ENCODE peak calls at places on chromosome 4, in four cellular contexts. O, C, X and F are unnamed samples. For H3K9me3, the result is how much of the 10 kb centered on the place peaks cover.

GRCh38 chr4:38526412-38526811 is 137.6 kb upstream of the KLF3 start:
- DNase-seq in C (no peak), X (no peak), O (no peak), F (no peak)

GRCh38 chr4:60463846-60464502 is 736.2 kb upstream of the ADGRL3 start:
- DNase-seq in X (no peak), O (no peak), C (no peak), F (no peak)

GRCh38 chr4:992297-993110 is 700 bp downstream of the SLC26A1 start:
- DNase-seq in X (no peak), C (no peak), O (peak), F (no peak)

GRCh38 chr4:2135083-2135482 is 76.0 kb downstream of the NAT8L start:
- DNase-seq in X (peak), C (no peak), O (peak), F (no peak)

GRCh38 chr4:148015468-148015867 is 283.6 kb downstream of the ARHGAP10 start:
- DNase-seq in O (no peak), X (no peak), C (no peak), F (no peak)

GRCh38 chr4:73137121-73137520 is 67.6 kb upstream of the COX18 start:
- DNase-seq in X (no peak), C (no peak), O (no peak), F (no peak)

GRCh38 chr4:185902654-185903053 is 90.7 kb upstream of the SORBS2 start:
- DNase-seq in X (no peak), C (no peak), O (peak), F (no peak)

GRCh38 chr4:184383497-184384055 is 90.8 kb downstream of the IRF2 start:
- DNase-seq in O (peak), C (no peak), X (no peak), F (no peak)

GRCh38 chr4:71461422-71461821 is 122.6 kb downstream of the SLC4A4 start:
- DNase-seq in X (no peak), O (no peak), C (no peak), F (no peak)

GRCh38 chr4:128358231-128358902 is 70.8 kb upstream of the PGRMC2 start:
- DNase-seq in C (no peak), O (no peak), X (no peak), F (no peak)

GRCh38 chr4:8534129-8534528 is 46.1 kb upstream of the GPR78 start:
- DNase-seq in X (no peak), O (peak), C (no peak), F (no peak)

GRCh38 chr4:182504440-182504839 is 261.2 kb downstream of the TENM3 start:
- DNase-seq in X (no peak), O (no peak), C (no peak), F (no peak)

GRCh38 chr4:79864470-79865190 is 208.4 kb downstream of the ANTXR2 start:
- DNase-seq in O (no peak), X (no peak), C (no peak), F (no peak)

GRCh38 chr4:8834681-8835220 is 36.9 kb downstream of the HMX1 start:
- DNase-seq in C (peak), O (no peak), X (no peak), F (peak)

GRCh38 chr4:1323635-1324442 is 23.2 kb upstream of the UVSSA start:
- DNase-seq in X (no peak), O (no peak), C (no peak), F (no peak)

GRCh38 chr4:60992037-60992436 is 208.1 kb upstream of the ADGRL3 start:
- DNase-seq in C (no peak), X (no peak), O (no peak), F (no peak)

GRCh38 chr4:113641025-113641431 is 120.5 kb downstream of the CAMK2D start:
- DNase-seq in C (no peak), O (no peak), X (no peak), F (no peak)

GRCh38 chr4:41506071-41506470 is 31.9 kb upstream of the LIMCH1 start:
- DNase-seq in O (no peak), X (no peak), C (no peak), F (no peak)

GRCh38 chr4:183960021-183960420 is 54.9 kb downstream of the STOX2 start:
- DNase-seq in X (no peak), C (no peak), O (peak), F (no peak)

GRCh38 chr4:76120199-76120598 is 28.0 kb downstream of the NUP54 start:
- DNase-seq in O (no peak), X (no peak), C (no peak), F (no peak)

GRCh38 chr4:18167831-18168230 is 146.3 kb upstream of the LCORL start:
- DNase-seq in X (no peak), C (no peak), O (no peak), F (no peak)

GRCh38 chr4:19776021-19776459 is 475.7 kb upstream of the SLIT2 start:
- DNase-seq in C (no peak), X (no peak), O (no peak), F (no peak)

GRCh38 chr4:145061325-145061920 is 36.6 kb downstream of the ANAPC10 start:
- DNase-seq in O (no peak), C (no peak), X (peak), F (no peak)

GRCh38 chr4:112645541-112646329 is 8.8 kb downstream of the LARP7 start:
- DNase-seq in X (no peak), C (no peak), O (no peak), F (no peak)

GRCh38 chr4:32884198-32884597 is 2164.0 kb downstream of the PCDH7 start:
- DNase-seq in X (no peak), C (no peak), O (no peak), F (no peak)

GRCh38 chr4:186881521-186882220 is 158.0 kb upstream of the FAT1 start:
- DNase-seq in C (no peak), X (no peak), O (no peak), F (no peak)

GRCh38 chr4:155785828-155786227 is 27.0 kb downstream of the GUCY1B1 start:
- DNase-seq in C (no peak), X (no peak), O (no peak), F (no peak)

GRCh38 chr4:109648266-109648996 is 54.8 kb downstream of the CASP6 start:
- DNase-seq in O (no peak), C (no peak), X (peak), F (no peak)

GRCh38 chr4:3703677-3704521 is 62.3 kb upstream of the ADRA2C start:
- DNase-seq in X (no peak), C (peak), O (no peak), F (no peak)

GRCh38 chr4:167233523-167234387 is 539 bp downstream of the SPOCK3 start:
- DNase-seq in X (no peak), O (no peak), C (no peak), F (no peak)

GRCh38 chr4:160276785-160277325 is 1174.0 kb downstream of the RAPGEF2 start:
- DNase-seq in O (no peak), C (no peak), X (no peak), F (no peak)

GRCh38 chr4:107279729-107280128 is 243.6 kb upstream of the DKK2 start:
- DNase-seq in X (no peak), C (no peak), O (no peak), F (no peak)

GRCh38 chr4:171334549-171334948 is 478.7 kb upstream of the GALNTL6 start:
- DNase-seq in O (no peak), X (no peak), C (no peak), F (no peak)

GRCh38 chr4:145535202-145535601 is 53.5 kb downstream of the SMAD1 start:
- DNase-seq in O (no peak), X (no peak), C (no peak), F (no peak)

GRCh38 chr4:53529025-53529424 is 62.3 kb downstream of the LNX1 start:
- DNase-seq in C (no peak), X (no peak), O (no peak), F (no peak)

GRCh38 chr4:140260227-140260626 is 106.2 kb upstream of the MAML3 start:
- DNase-seq in O (no peak), C (no peak), X (no peak), F (no peak)

GRCh38 chr4:77104405-77105292 is 28.9 kb upstream of the CCNI start:
- DNase-seq in C (peak), O (peak), X (no peak), F (no peak)

DNA sequence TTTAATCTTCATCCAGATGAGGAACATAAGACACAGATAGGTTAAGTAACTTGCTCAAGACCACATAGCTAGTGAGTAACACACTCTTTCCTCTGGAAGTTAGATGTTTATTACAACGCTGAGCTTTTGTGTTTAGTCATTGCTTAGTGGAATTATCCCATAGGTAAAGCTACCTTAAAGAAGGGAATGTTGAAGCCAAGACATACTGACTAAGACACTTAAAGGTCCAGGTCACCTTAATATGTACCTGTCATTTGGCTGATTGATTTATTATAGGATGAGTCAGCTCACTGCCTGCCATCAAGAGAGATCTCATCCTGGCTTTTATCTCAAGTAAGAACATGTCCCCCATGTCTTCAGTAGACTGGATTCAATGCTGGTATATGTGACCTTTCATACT is 53.4 kb downstream of the KDR start:
- DNase-seq in X (no peak), C (no peak), O (no peak), F (no peak)
- H3K9me3 ChIP-seq in X (under half), C (under half), O (under half), F (under half)

GRCh38 chr4:14178421-14178820 is 550.9 kb upstream of the BOD1L1 start:
- DNase-seq in X (no peak), C (no peak), O (no peak), F (no peak)

GRCh38 chr4:14177987-14178386 is 550.5 kb upstream of the BOD1L1 start:
- DNase-seq in X (no peak), C (no peak), O (no peak), F (no peak)

GRCh38 chr4:14180166-14180565 is 552.6 kb upstream of the BOD1L1 start:
- DNase-seq in O (no peak), C (no peak), X (no peak), F (no peak)

GRCh38 chr4:14180983-14181601 is 553.6 kb upstream of the BOD1L1 start:
- DNase-seq in C (no peak), O (peak), X (no peak), F (no peak)

DNA sequence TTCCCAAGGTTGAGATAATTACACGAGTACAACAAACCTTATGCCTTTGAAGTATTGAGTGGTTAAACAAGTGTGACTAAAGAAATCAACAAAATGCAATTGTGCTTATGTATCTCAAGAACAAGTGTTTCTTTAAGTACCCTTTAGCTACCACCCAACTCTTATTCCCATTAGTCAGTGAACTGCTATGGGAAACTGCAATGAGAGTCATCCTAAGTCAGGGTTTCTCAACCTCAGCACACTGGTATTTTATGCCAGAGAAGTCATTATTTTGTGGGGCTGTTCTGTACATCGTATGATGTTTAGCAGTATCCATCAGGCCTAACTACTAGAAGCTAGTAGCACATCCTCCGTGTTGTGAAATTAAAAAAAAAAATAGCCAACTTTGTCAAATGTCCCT is 549.1 kb upstream of the BOD1L1 start:
- DNase-seq in O (no peak), X (no peak), C (no peak), F (no peak)
- H3K9me3 ChIP-seq in O (under half), X (under half), C (under half), F (under half)

GRCh38 chr4:168478868-168479267 is 1.4 kb downstream of the DDX60L start:
- DNase-seq in X (no peak), C (no peak), O (no peak), F (no peak)

GRCh38 chr4:168475745-168476144 is 4.5 kb downstream of the DDX60L start:
- DNase-seq in C (no peak), X (no peak), O (no peak), F (no peak)

GRCh38 chr4:168474660-168475320 is 5.5 kb downstream of the DDX60L start:
- DNase-seq in O (no peak), C (no peak), X (no peak), F (no peak)

DNA sequence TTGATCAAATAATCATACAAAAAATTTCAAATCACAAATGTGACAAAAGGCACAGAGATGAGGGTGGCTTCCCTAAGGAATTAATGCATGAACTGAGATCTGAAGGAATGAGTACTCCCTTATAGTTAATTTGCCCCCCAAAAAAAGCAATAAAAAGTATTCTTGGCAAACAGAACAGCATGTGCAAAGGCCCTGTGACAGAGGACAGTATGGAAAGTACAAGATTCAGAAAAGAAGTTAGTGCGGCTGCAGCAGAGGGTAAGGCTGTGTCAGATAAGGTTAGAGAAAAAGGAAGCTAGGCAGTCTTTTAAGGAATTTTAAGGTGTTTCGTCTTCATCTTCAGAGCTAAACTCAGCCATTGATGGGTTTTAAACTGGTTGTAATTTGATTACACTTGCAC is 7.4 kb downstream of the DDX60L start:
- DNase-seq in O (no peak), X (no peak), C (no peak), F (no peak)
- H3K9me3 ChIP-seq in O (under half), X (under half), C (under half), F (under half)

GRCh38 chr4:4821577-4821976 is 37.9 kb upstream of the MSX1 start:
- DNase-seq in C (no peak), O (no peak), X (no peak), F (no peak)

GRCh38 chr4:4818440-4819212 is 40.8 kb upstream of the MSX1 start:
- DNase-seq in X (no peak), C (no peak), O (no peak), F (no peak)

GRCh38 chr4:4820739-4821138 is 38.7 kb upstream of the MSX1 start:
- DNase-seq in C (no peak), X (no peak), O (no peak), F (no peak)

GRCh38 chr4:4820264-4820663 is 39.2 kb upstream of the MSX1 start:
- DNase-seq in C (no peak), O (no peak), X (no peak), F (no peak)

DNA sequence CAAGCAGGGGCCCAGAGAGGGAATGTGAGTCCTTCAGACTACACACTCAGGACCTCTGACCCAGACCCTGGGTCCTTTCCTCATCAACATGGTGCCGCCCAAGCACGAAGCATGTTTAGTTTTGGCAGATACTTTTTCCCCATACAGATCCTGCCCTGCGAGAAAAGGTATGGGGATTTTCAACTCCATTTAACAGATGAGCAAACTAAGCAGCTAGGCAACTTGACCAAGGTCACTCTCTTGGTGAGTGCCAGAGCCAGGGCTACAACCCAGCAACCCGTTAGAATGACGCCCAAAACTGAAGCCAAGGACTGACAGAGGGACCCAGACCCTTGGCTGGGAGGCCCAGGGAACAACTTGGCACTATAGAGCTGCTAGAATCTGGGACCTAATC is 40.3 kb upstream of the MSX1 start:
- DNase-seq in C (no peak), X (no peak), O (no peak), F (no peak)
- H3K9me3 ChIP-seq in C (under half), X (under half), O (under half), F (under half)

DNA sequence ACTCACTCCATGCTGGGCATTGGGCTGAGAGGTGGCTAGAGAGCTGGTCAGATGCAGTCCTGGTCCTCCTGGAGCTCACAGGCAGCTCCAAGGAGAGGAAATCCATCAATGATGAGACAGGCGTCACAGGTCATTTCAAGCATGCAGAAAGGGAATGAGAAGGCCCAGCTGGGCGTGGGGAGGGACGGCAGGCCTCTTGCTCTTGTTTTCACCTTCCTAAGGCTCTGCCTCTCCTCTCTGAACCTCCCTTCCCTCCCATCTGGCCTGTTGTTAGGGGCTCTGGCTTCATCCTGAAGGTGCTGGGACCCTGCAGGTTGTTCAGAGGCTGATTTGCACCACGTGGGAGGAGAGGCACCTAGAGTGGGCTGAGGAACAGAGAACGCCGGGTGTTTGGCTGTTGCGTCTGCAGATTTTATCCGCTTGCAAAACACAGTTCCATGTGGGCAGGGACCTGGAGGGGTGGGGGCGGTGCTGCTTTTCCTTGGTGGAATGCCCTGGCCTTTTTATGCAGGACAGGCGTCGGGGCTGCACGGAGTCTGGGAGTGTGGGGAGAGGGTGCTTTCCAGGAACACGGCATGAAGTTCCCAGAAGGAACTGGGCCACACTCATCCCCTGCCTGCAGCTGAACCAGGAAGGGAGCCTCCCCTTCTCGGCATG is 81.5 kb upstream of the PSAPL1 start:
- DNase-seq in C (no peak), X (no peak), O (no peak), F (no peak)
- H3K9me3 ChIP-seq in C (under half), X (under half), O (under half), F (under half)

DNA sequence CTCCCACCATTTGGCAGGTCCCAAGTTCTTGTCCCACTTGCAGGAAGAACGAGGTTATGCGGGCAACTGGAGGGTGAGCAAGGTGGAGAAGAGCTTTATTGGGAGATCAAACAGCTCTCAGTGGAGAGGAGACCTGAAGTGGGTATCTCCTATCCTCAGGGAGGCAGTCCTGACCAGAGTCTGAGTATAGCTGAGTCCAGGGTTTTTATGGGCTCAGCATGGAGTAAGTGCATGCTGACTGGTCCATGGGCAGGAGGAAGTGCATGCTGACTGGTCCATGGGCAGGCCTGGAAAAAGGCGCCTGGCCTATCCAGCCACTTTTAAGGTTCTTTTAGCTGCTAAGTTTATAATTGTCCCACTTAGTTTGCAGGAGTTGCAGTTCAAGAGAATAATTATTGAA is 7.4 kb upstream of the HNRNPD start:
- DNase-seq in O (no peak), X (no peak), C (no peak), F (no peak)
- H3K9me3 ChIP-seq in O (under half), X (under half), C (under half), F (under half)

GRCh38 chr4:44961001-44961755 is 234.8 kb upstream of the GNPDA2 start:
- DNase-seq in O (no peak), C (no peak), X (no peak), F (no peak)
- H3K9me3 ChIP-seq in O (under half), C (under half), X (under half), F (under half)